ENCODE peak calls at places on chromosome 15, in nine cellular contexts. Y is sigmoid colon; C is K562; P is hepatocyte; J is HCT116; X is keratinocyte; L is suprapubic skin; Q is CD8-positive, alpha-beta T cell; O is AG04449. W is an unnamed sample.
A peak's percentile ranks its signal among the peaks of the same experiment; 100 is the strongest.

GRCh38 chr15:96560246-96560895 is 229.9 kb downstream of the NR2F2 start:
- DNase-seq in Y (no peak), L (no peak), P (no peak), X (no peak), O (no peak), J (no peak), Q (no peak), C (no peak), W (no peak)

GRCh38 chr15:40085225-40085624 is 23.5 kb downstream of the BMF start:
- DNase-seq in O (no peak), L (no peak), Q (no peak), Y (no peak), P (no peak), C (peak; percentile 28), X (no peak), J (no peak), W (no peak)

GRCh38 chr15:74156678-74157411 is 16.7 kb upstream of the ISLR start:
- DNase-seq in C (no peak), P (no peak), Q (no peak), X (no peak), J (no peak), L (no peak), O (no peak), Y (no peak), W (no peak)

GRCh38 chr15:28013976-28014375 is 85.1 kb downstream of the OCA2 start:
- DNase-seq in C (no peak), P (no peak), J (no peak), X (no peak), L (no peak), Q (no peak), O (no peak), Y (no peak), W (no peak)

GRCh38 chr15:95174281-95174680 is 942.9 kb downstream of the MCTP2 start:
- DNase-seq in C (no peak), Q (no peak), Y (peak; percentile 63), L (peak; percentile 71), X (no peak), P (no peak), J (no peak), O (no peak), W (no peak)

GRCh38 chr15:90660195-90660995 is 56.8 kb upstream of the BLM start:
- DNase-seq in X (no peak), L (peak; percentile 90), C (peak; percentile 92), J (no peak), O (peak; percentile 64), Q (peak; percentile 72), Y (peak; percentile 89), P (peak; percentile 62), W (no peak)

GRCh38 chr15:71273731-71274447 is 158.6 kb downstream of the THSD4 start:
- DNase-seq in P (peak; percentile 54), O (no peak), X (no peak), C (no peak), Q (no peak), J (no peak), L (no peak), Y (no peak), W (no peak)

GRCh38 chr15:92869977-92870644 is 30.0 kb upstream of the CHD2 start:
- DNase-seq in C (peak; percentile 38), Q (no peak), X (no peak), L (no peak), P (peak; percentile 35), O (no peak), J (no peak), Y (peak; percentile 71), W (no peak)

GRCh38 chr15:51907136-51907862 is 64.3 kb downstream of the LEO1 start:
- DNase-seq in Y (no peak), C (peak; percentile 46), X (peak; percentile 38), Q (no peak), P (peak; percentile 81), L (no peak), O (no peak), J (peak; percentile 96), W (no peak)

GRCh38 chr15:45427085-45427484 is 48.7 kb upstream of the GATM start:
- DNase-seq in C (no peak), O (no peak), Y (no peak), X (no peak), J (no peak), P (no peak), Q (no peak), L (no peak), W (no peak)

GRCh38 chr15:45428491-45428890 is 50.1 kb upstream of the GATM start:
- DNase-seq in Q (no peak), X (no peak), Y (no peak), P (no peak), C (no peak), J (no peak), O (no peak), L (no peak), W (no peak)

GRCh38 chr15:45431502-45431901 is 53.2 kb upstream of the GATM start:
- DNase-seq in X (no peak), J (no peak), C (no peak), O (no peak), Q (no peak), P (no peak), Y (no peak), L (no peak), W (no peak)

GRCh38 chr15:45434168-45434567 is 55.8 kb upstream of the GATM start:
- DNase-seq in P (no peak), Q (no peak), X (no peak), C (no peak), L (no peak), O (no peak), J (no peak), Y (no peak), W (no peak)

GRCh38 chr15:45429974-45430792 is 51.8 kb upstream of the GATM start:
- DNase-seq in O (no peak), C (peak; percentile 66), Q (peak; percentile 88), P (peak; percentile 86), X (no peak), L (peak; percentile 81), Y (peak; percentile 81), J (no peak), W (no peak)
- H3K4me3 ChIP-seq in O (peak overlapping the region; percentile 59), C (no peak overlapping the region), Q (peak overlapping the region; percentile 45), P (peak overlapping the region; percentile 60), X (peak overlapping the region; percentile 49), L (peak overlapping the region; percentile 44), Y (peak overlapping the region; percentile 50), J (peak overlapping the region; percentile 43), W (peak overlapping the region; percentile 56)

GRCh38 chr15:78621810-78622402 is 1.1 kb upstream of the CHRNA3 start:
- DNase-seq in J (no peak), O (no peak), P (no peak), Y (no peak), X (no peak), Q (no peak), C (no peak), L (no peak), W (no peak)

GRCh38 chr15:78618490-78618934 is 2.3 kb downstream of the CHRNA3 start:
- DNase-seq in P (peak; percentile 93), C (peak; percentile 86), L (peak; percentile 92), X (no peak), Q (peak; percentile 86), Y (peak; percentile 96), J (peak; percentile 73), O (peak; percentile 52), W (peak; percentile 9)

GRCh38 chr15:78620839-78621421 is at the start of gene CHRNA3:
- DNase-seq in O (no peak), X (no peak), P (no peak), L (no peak), Q (peak; percentile 4), J (no peak), C (no peak), Y (no peak), W (no peak)

GRCh38 chr15:78619022-78619950 is 1.5 kb downstream of the CHRNA3 start:
- DNase-seq in O (no peak), P (no peak), L (no peak), Y (no peak), X (no peak), J (no peak), C (no peak), Q (no peak), W (no peak)

DNA sequence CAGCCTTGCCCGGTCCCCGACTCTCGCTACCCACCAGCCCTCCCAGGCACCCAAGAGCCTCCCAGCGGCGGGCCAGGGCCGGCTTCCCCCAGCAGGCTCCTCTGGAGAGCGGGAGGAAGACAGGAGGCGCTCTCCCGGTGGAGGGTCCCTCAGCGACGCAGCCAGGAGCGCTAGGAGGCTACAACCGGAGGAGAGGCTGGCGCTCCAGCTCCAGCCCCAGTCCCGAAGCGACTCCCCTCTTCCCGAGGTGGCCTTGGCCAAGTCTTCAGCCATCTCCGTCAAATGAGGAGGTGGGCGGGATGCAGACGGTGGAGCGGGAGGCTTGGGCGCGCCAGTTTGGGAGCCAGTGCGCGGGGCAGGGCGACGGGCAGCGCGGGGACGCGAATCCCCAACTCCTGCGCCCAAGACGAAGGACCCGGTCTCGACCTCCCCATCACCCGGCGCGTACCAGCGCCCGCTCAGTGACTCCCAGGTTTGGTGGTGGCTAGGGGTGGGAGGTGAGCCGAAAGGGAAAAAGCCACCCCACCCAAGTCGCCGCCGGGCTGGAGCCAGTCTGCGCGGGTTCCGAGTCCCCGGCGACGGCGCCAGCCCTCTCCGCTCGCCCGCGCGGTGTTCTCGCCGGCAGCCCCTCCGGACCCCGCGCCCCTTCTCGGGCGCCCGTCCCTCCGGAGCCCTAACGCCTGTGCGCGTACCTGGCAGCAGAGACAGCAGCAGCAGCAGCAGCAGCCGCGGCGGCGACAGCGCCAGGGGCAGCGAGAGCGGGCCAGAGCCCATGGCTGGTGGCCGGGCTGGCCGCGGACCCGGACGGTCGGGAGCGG is 566 bp downstream of the CHRNA3 start:
- DNase-seq in X (no peak), C (no peak), P (peak; percentile 56), O (no peak), Y (no peak), L (no peak), J (no peak), Q (peak; percentile 6), W (no peak)
- TF ChIP-seq CTCF in X (no peak), C (no peak), P (peak; percentile 51), O (no peak), Y (no peak), L (no peak), J (no peak), Q (no peak), W (no peak)

GRCh38 chr15:99507732-99508571 is 57.8 kb upstream of the MEF2A start:
- DNase-seq in J (no peak), O (no peak), Q (no peak), C (no peak), P (peak; percentile 31), L (no peak), X (no peak), Y (peak; percentile 80), W (no peak)
- H3K4me3 ChIP-seq in J (no peak overlapping the region), O (no peak overlapping the region), Q (no peak overlapping the region), C (no peak overlapping the region), P (no peak overlapping the region), L (peak overlapping the region; percentile 1), X (peak overlapping the region; percentile 43), Y (no peak overlapping the region), W (no peak overlapping the region)

DNA sequence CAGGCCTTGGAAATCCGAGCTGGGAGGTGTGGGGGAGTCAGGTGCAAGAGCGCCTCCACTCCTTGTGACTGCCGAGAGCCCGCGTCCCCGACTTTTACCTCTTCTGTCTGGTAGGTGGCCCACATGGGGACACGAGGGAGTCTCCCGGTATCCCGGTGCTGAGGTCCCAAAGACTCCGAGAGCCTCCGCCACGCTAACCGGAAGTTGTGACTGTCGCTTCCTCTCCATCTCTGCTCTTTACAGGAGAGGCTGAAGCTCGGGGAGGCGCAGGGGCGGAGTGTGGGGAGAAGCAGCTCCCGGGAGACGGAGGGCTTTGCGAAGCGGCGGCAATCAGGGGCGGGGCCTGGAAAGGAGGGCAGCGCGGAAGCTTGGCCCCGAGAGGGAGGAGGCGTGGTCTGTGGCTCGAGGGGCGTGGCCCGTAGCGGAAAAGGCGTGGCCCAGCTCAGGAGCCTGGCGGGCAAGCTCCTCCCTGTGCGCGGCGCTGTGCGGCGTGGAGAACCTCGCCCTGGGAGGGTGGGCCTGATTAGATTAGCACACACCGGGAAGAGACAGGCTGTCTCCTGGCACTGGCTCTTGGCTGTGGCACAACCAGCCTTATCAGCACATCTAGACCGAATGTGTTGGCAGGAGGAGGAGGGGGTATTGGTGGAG is 143.9 kb downstream of the GABRB3 start:
- DNase-seq in X (peak; percentile 5), P (peak; percentile 56), L (peak; percentile 66), Q (no peak), O (no peak), J (no peak), Y (no peak), C (peak; percentile 85), W (no peak)
- TF ChIP-seq CTCF in X (no peak), P (no peak), L (no peak), Q (no peak), O (no peak), J (no peak), Y (no peak), C (peak; percentile 11), W (no peak)